ENCODE peak calls at places on chromosomes 4 and X, in seven cellular contexts. One of them, this sample, is unnamed.

GRCh38 chr4:113673450-113673849 is 88.1 kb downstream of the CAMK2D start:
- DNase-seq in stimulated activated CD4-positive, alpha-beta T cell treated with anti-CD3 and anti-CD28 coated beads, Interleukin-4, amount 100 ng/mL, for 1 hour: peak; percentile 11
- DNase-seq in germinal center: no peak
- DNase-seq in activated CD4-positive, alpha-beta T cell treated with anti-CD3 and anti-CD28 coated beads, Interleukin-2, amount 50 U/mL, for 24 hours: no peak
- DNase-seq in WTC11: no peak
- DNase-seq in iPS DF 19.7: peak; percentile 28
- DNase-seq in prostate gland: no peak
- DNase-seq in this sample: no peak

GRCh38 chr4:16544251-16544721 is 318.0 kb upstream of the TAPT1 start:
- DNase-seq in stimulated activated CD4-positive, alpha-beta T cell treated with anti-CD3 and anti-CD28 coated beads, Interleukin-4, amount 100 ng/mL, for 1 hour: no peak
- DNase-seq in germinal center: no peak
- DNase-seq in activated CD4-positive, alpha-beta T cell treated with anti-CD3 and anti-CD28 coated beads, Interleukin-2, amount 50 U/mL, for 24 hours: no peak
- DNase-seq in WTC11: no peak
- DNase-seq in iPS DF 19.7: no peak
- DNase-seq in prostate gland: no peak
- DNase-seq in this sample: no peak

GRCh38 chr4:168919706-168920324 is 90.2 kb downstream of the CBR4 start:
- DNase-seq in stimulated activated CD4-positive, alpha-beta T cell treated with anti-CD3 and anti-CD28 coated beads, Interleukin-4, amount 100 ng/mL, for 1 hour: no peak
- DNase-seq in germinal center: no peak
- DNase-seq in activated CD4-positive, alpha-beta T cell treated with anti-CD3 and anti-CD28 coated beads, Interleukin-2, amount 50 U/mL, for 24 hours: no peak
- DNase-seq in WTC11: no peak
- DNase-seq in iPS DF 19.7: no peak
- DNase-seq in prostate gland: no peak
- DNase-seq in this sample: no peak

GRCh38 chr4:56241500-56241899 is 145.8 kb downstream of the AASDH start:
- DNase-seq in stimulated activated CD4-positive, alpha-beta T cell treated with anti-CD3 and anti-CD28 coated beads, Interleukin-4, amount 100 ng/mL, for 1 hour: no peak
- DNase-seq in germinal center: no peak
- DNase-seq in activated CD4-positive, alpha-beta T cell treated with anti-CD3 and anti-CD28 coated beads, Interleukin-2, amount 50 U/mL, for 24 hours: no peak
- DNase-seq in WTC11: no peak
- DNase-seq in iPS DF 19.7: no peak
- DNase-seq in prostate gland: no peak
- DNase-seq in this sample: no peak

GRCh38 chr4:62288803-62289541 is 1088.8 kb downstream of the ADGRL3 start:
- DNase-seq in stimulated activated CD4-positive, alpha-beta T cell treated with anti-CD3 and anti-CD28 coated beads, Interleukin-4, amount 100 ng/mL, for 1 hour: no peak
- DNase-seq in germinal center: no peak
- DNase-seq in activated CD4-positive, alpha-beta T cell treated with anti-CD3 and anti-CD28 coated beads, Interleukin-2, amount 50 U/mL, for 24 hours: no peak
- DNase-seq in WTC11: no peak
- DNase-seq in iPS DF 19.7: no peak
- DNase-seq in prostate gland: no peak
- DNase-seq in this sample: no peak

GRCh38 chr4:20684852-20685763 is 15.2 kb upstream of the PACRGL start:
- DNase-seq in stimulated activated CD4-positive, alpha-beta T cell treated with anti-CD3 and anti-CD28 coated beads, Interleukin-4, amount 100 ng/mL, for 1 hour: no peak
- DNase-seq in germinal center: peak; percentile 14
- DNase-seq in activated CD4-positive, alpha-beta T cell treated with anti-CD3 and anti-CD28 coated beads, Interleukin-2, amount 50 U/mL, for 24 hours: no peak
- DNase-seq in WTC11: no peak
- DNase-seq in iPS DF 19.7: no peak
- DNase-seq in prostate gland: no peak
- DNase-seq in this sample: no peak

GRCh38 chr4:2281575-2282343 is 19.9 kb upstream of the MXD4 start:
- DNase-seq in stimulated activated CD4-positive, alpha-beta T cell treated with anti-CD3 and anti-CD28 coated beads, Interleukin-4, amount 100 ng/mL, for 1 hour: peak; percentile 42
- DNase-seq in germinal center: peak; percentile 54
- DNase-seq in activated CD4-positive, alpha-beta T cell treated with anti-CD3 and anti-CD28 coated beads, Interleukin-2, amount 50 U/mL, for 24 hours: peak; percentile 19
- DNase-seq in WTC11: no peak
- DNase-seq in iPS DF 19.7: no peak
- DNase-seq in prostate gland: no peak
- DNase-seq in this sample: no peak

GRCh38 chr4:108619372-108620100 is 840 bp upstream of the RPL34 start:
- DNase-seq in stimulated activated CD4-positive, alpha-beta T cell treated with anti-CD3 and anti-CD28 coated beads, Interleukin-4, amount 100 ng/mL, for 1 hour: peak; percentile 19
- DNase-seq in germinal center: no peak
- DNase-seq in activated CD4-positive, alpha-beta T cell treated with anti-CD3 and anti-CD28 coated beads, Interleukin-2, amount 50 U/mL, for 24 hours: no peak
- DNase-seq in WTC11: no peak
- DNase-seq in iPS DF 19.7: no peak
- DNase-seq in prostate gland: no peak
- DNase-seq in this sample: no peak

GRCh38 chrX:110412971-110413726 is 54.5 kb downstream of the RTL9 start:
- DNase-seq in stimulated activated CD4-positive, alpha-beta T cell treated with anti-CD3 and anti-CD28 coated beads, Interleukin-4, amount 100 ng/mL, for 1 hour: peak; percentile 67
- DNase-seq in germinal center: peak; percentile 63
- DNase-seq in activated CD4-positive, alpha-beta T cell treated with anti-CD3 and anti-CD28 coated beads, Interleukin-2, amount 50 U/mL, for 24 hours: peak; percentile 47
- DNase-seq in WTC11: peak; percentile 73
- DNase-seq in iPS DF 19.7: no peak
- DNase-seq in prostate gland: peak; percentile 41
- DNase-seq in this sample: peak; percentile 8

GRCh38 chrX:10175317-10175871 is 18.6 kb downstream of the CLCN4 start:
- DNase-seq in stimulated activated CD4-positive, alpha-beta T cell treated with anti-CD3 and anti-CD28 coated beads, Interleukin-4, amount 100 ng/mL, for 1 hour: no peak
- DNase-seq in germinal center: no peak
- DNase-seq in activated CD4-positive, alpha-beta T cell treated with anti-CD3 and anti-CD28 coated beads, Interleukin-2, amount 50 U/mL, for 24 hours: no peak
- DNase-seq in WTC11: no peak
- DNase-seq in iPS DF 19.7: no peak
- DNase-seq in prostate gland: no peak
- DNase-seq in this sample: no peak

GRCh38 chr4:41122775-41123174 is 91.6 kb downstream of the APBB2 start:
- DNase-seq in stimulated activated CD4-positive, alpha-beta T cell treated with anti-CD3 and anti-CD28 coated beads, Interleukin-4, amount 100 ng/mL, for 1 hour: no peak
- DNase-seq in germinal center: no peak
- DNase-seq in activated CD4-positive, alpha-beta T cell treated with anti-CD3 and anti-CD28 coated beads, Interleukin-2, amount 50 U/mL, for 24 hours: no peak
- DNase-seq in WTC11: peak; percentile 60
- DNase-seq in iPS DF 19.7: no peak
- DNase-seq in prostate gland: no peak
- DNase-seq in this sample: no peak

GRCh38 chrX:10598540-10598939 is 21.8 kb downstream of the MID1 start:
- DNase-seq in stimulated activated CD4-positive, alpha-beta T cell treated with anti-CD3 and anti-CD28 coated beads, Interleukin-4, amount 100 ng/mL, for 1 hour: no peak
- DNase-seq in germinal center: no peak
- DNase-seq in activated CD4-positive, alpha-beta T cell treated with anti-CD3 and anti-CD28 coated beads, Interleukin-2, amount 50 U/mL, for 24 hours: no peak
- DNase-seq in WTC11: no peak
- DNase-seq in iPS DF 19.7: no peak
- DNase-seq in prostate gland: no peak
- DNase-seq in this sample: no peak

GRCh38 chr4:67983333-67983732 is 20.0 kb upstream of the TMPRSS11A start:
- DNase-seq in stimulated activated CD4-positive, alpha-beta T cell treated with anti-CD3 and anti-CD28 coated beads, Interleukin-4, amount 100 ng/mL, for 1 hour: no peak
- DNase-seq in germinal center: no peak
- DNase-seq in activated CD4-positive, alpha-beta T cell treated with anti-CD3 and anti-CD28 coated beads, Interleukin-2, amount 50 U/mL, for 24 hours: no peak
- DNase-seq in WTC11: no peak
- DNase-seq in iPS DF 19.7: no peak
- DNase-seq in prostate gland: no peak
- DNase-seq in this sample: no peak

GRCh38 chr4:185582651-185583400 is 47.5 kb upstream of the PDLIM3 start:
- DNase-seq in stimulated activated CD4-positive, alpha-beta T cell treated with anti-CD3 and anti-CD28 coated beads, Interleukin-4, amount 100 ng/mL, for 1 hour: no peak
- DNase-seq in germinal center: no peak
- DNase-seq in activated CD4-positive, alpha-beta T cell treated with anti-CD3 and anti-CD28 coated beads, Interleukin-2, amount 50 U/mL, for 24 hours: no peak
- DNase-seq in WTC11: no peak
- DNase-seq in iPS DF 19.7: no peak
- DNase-seq in prostate gland: no peak
- DNase-seq in this sample: no peak

GRCh38 chrX:43436497-43436896 is 219.6 kb upstream of the MAOA start:
- DNase-seq in stimulated activated CD4-positive, alpha-beta T cell treated with anti-CD3 and anti-CD28 coated beads, Interleukin-4, amount 100 ng/mL, for 1 hour: no peak
- DNase-seq in germinal center: no peak
- DNase-seq in activated CD4-positive, alpha-beta T cell treated with anti-CD3 and anti-CD28 coated beads, Interleukin-2, amount 50 U/mL, for 24 hours: no peak
- DNase-seq in WTC11: no peak
- DNase-seq in iPS DF 19.7: no peak
- DNase-seq in prostate gland: no peak
- DNase-seq in this sample: no peak

GRCh38 chr4:1177274-1178141 is 5.1 kb upstream of the SPON2 start:
- DNase-seq in stimulated activated CD4-positive, alpha-beta T cell treated with anti-CD3 and anti-CD28 coated beads, Interleukin-4, amount 100 ng/mL, for 1 hour: no peak
- DNase-seq in germinal center: no peak
- DNase-seq in activated CD4-positive, alpha-beta T cell treated with anti-CD3 and anti-CD28 coated beads, Interleukin-2, amount 50 U/mL, for 24 hours: no peak
- DNase-seq in WTC11: no peak
- DNase-seq in iPS DF 19.7: no peak
- DNase-seq in prostate gland: no peak
- DNase-seq in this sample: no peak

GRCh38 chr4:82320351-82320750 is 53.4 kb downstream of the HNRNPD start:
- DNase-seq in stimulated activated CD4-positive, alpha-beta T cell treated with anti-CD3 and anti-CD28 coated beads, Interleukin-4, amount 100 ng/mL, for 1 hour: no peak
- DNase-seq in germinal center: no peak
- DNase-seq in activated CD4-positive, alpha-beta T cell treated with anti-CD3 and anti-CD28 coated beads, Interleukin-2, amount 50 U/mL, for 24 hours: no peak
- DNase-seq in WTC11: no peak
- DNase-seq in iPS DF 19.7: no peak
- DNase-seq in prostate gland: no peak
- DNase-seq in this sample: no peak

GRCh38 chr4:76023381-76023780 is at the start of gene CXCL10:
- DNase-seq in stimulated activated CD4-positive, alpha-beta T cell treated with anti-CD3 and anti-CD28 coated beads, Interleukin-4, amount 100 ng/mL, for 1 hour: no peak
- DNase-seq in germinal center: no peak
- DNase-seq in activated CD4-positive, alpha-beta T cell treated with anti-CD3 and anti-CD28 coated beads, Interleukin-2, amount 50 U/mL, for 24 hours: no peak
- DNase-seq in WTC11: no peak
- DNase-seq in iPS DF 19.7: no peak
- DNase-seq in prostate gland: no peak
- DNase-seq in this sample: no peak

GRCh38 chr4:184815046-184815877 is 10.5 kb downstream of the ACSL1 start:
- DNase-seq in stimulated activated CD4-positive, alpha-beta T cell treated with anti-CD3 and anti-CD28 coated beads, Interleukin-4, amount 100 ng/mL, for 1 hour: no peak
- DNase-seq in germinal center: peak; percentile 52
- DNase-seq in activated CD4-positive, alpha-beta T cell treated with anti-CD3 and anti-CD28 coated beads, Interleukin-2, amount 50 U/mL, for 24 hours: no peak
- DNase-seq in WTC11: no peak
- DNase-seq in iPS DF 19.7: no peak
- DNase-seq in prostate gland: peak; percentile 94
- DNase-seq in this sample: peak; percentile 81

GRCh38 chr4:25650271-25650670 is 5.4 kb upstream of the SLC34A2 start:
- DNase-seq in stimulated activated CD4-positive, alpha-beta T cell treated with anti-CD3 and anti-CD28 coated beads, Interleukin-4, amount 100 ng/mL, for 1 hour: no peak
- DNase-seq in germinal center: no peak
- DNase-seq in activated CD4-positive, alpha-beta T cell treated with anti-CD3 and anti-CD28 coated beads, Interleukin-2, amount 50 U/mL, for 24 hours: no peak
- DNase-seq in WTC11: no peak
- DNase-seq in iPS DF 19.7: no peak
- DNase-seq in prostate gland: no peak
- DNase-seq in this sample: no peak

GRCh38 chrX:151896734-151897474 is 15.8 kb upstream of the MAGEA4 start:
- DNase-seq in stimulated activated CD4-positive, alpha-beta T cell treated with anti-CD3 and anti-CD28 coated beads, Interleukin-4, amount 100 ng/mL, for 1 hour: no peak
- DNase-seq in germinal center: no peak
- DNase-seq in activated CD4-positive, alpha-beta T cell treated with anti-CD3 and anti-CD28 coated beads, Interleukin-2, amount 50 U/mL, for 24 hours: no peak
- DNase-seq in WTC11: no peak
- DNase-seq in iPS DF 19.7: no peak
- DNase-seq in prostate gland: no peak
- DNase-seq in this sample: peak; percentile 11

GRCh38 chrX:153602621-153603020 is 3.7 kb upstream of the CCNQ start:
- DNase-seq in stimulated activated CD4-positive, alpha-beta T cell treated with anti-CD3 and anti-CD28 coated beads, Interleukin-4, amount 100 ng/mL, for 1 hour: no peak
- DNase-seq in germinal center: no peak
- DNase-seq in activated CD4-positive, alpha-beta T cell treated with anti-CD3 and anti-CD28 coated beads, Interleukin-2, amount 50 U/mL, for 24 hours: no peak
- DNase-seq in WTC11: no peak
- DNase-seq in iPS DF 19.7: no peak
- DNase-seq in prostate gland: no peak
- DNase-seq in this sample: no peak

GRCh38 chrX:149462849-149463248 is 42.3 kb downstream of the IDS start:
- DNase-seq in stimulated activated CD4-positive, alpha-beta T cell treated with anti-CD3 and anti-CD28 coated beads, Interleukin-4, amount 100 ng/mL, for 1 hour: no peak
- DNase-seq in germinal center: no peak
- DNase-seq in activated CD4-positive, alpha-beta T cell treated with anti-CD3 and anti-CD28 coated beads, Interleukin-2, amount 50 U/mL, for 24 hours: no peak
- DNase-seq in WTC11: no peak
- DNase-seq in iPS DF 19.7: no peak
- DNase-seq in prostate gland: no peak
- DNase-seq in this sample: no peak

GRCh38 chr4:121070696-121071639 is 1.4 kb downstream of the NDNF start:
- DNase-seq in stimulated activated CD4-positive, alpha-beta T cell treated with anti-CD3 and anti-CD28 coated beads, Interleukin-4, amount 100 ng/mL, for 1 hour: peak; percentile 11
- DNase-seq in germinal center: no peak
- DNase-seq in activated CD4-positive, alpha-beta T cell treated with anti-CD3 and anti-CD28 coated beads, Interleukin-2, amount 50 U/mL, for 24 hours: no peak
- DNase-seq in WTC11: peak; percentile 77
- DNase-seq in iPS DF 19.7: no peak
- DNase-seq in prostate gland: no peak
- DNase-seq in this sample: no peak

This sample was measured in DMS153.